ENCODE peak calls at places on chromosomes 12 and 14, in eight cellular contexts. One of them, this sample, is unnamed.
A peak's percentile ranks its signal among the peaks of the same experiment; 100 is the strongest.

GRCh38 chr12:6376079-6376941 is 947 bp upstream of the SCNN1A start:
- DNase-seq in GM23338: peak; percentile 88
- DNase-seq in PC-3: no peak
- DNase-seq in MM.1S: no peak
- DNase-seq in HCT116: no peak
- DNase-seq in hepatocyte: peak; percentile 75
- DNase-seq in neural progenitor cell: peak; percentile 87
- DNase-seq in SK-N-SH: peak; percentile 55
- DNase-seq in this sample: peak; percentile 85

GRCh38 chr14:21647380-21647779 is 6.3 kb upstream of the OR4E2 start:
- DNase-seq in neural progenitor cell: no peak
- DNase-seq in PC-3: no peak
- DNase-seq in HCT116: no peak
- DNase-seq in hepatocyte: no peak
- DNase-seq in MM.1S: no peak
- DNase-seq in SK-N-SH: no peak
- DNase-seq in GM23338: no peak
- DNase-seq in this sample: peak; percentile 2

GRCh38 chr12:93361159-93361919 is 16.4 kb upstream of the NUDT4 start:
- DNase-seq in SK-N-SH: no peak
- DNase-seq in hepatocyte: no peak
- DNase-seq in neural progenitor cell: no peak
- DNase-seq in PC-3: no peak
- DNase-seq in GM23338: peak; percentile 8
- DNase-seq in MM.1S: peak; percentile 32
- DNase-seq in HCT116: no peak
- DNase-seq in this sample: peak; percentile 89

GRCh38 chr14:102594514-102595175 is 2.2 kb downstream of the RCOR1 start:
- DNase-seq in HCT116: peak; percentile 63
- DNase-seq in SK-N-SH: peak; percentile 75
- DNase-seq in PC-3: peak; percentile 79
- DNase-seq in MM.1S: peak; percentile 68
- DNase-seq in neural progenitor cell: peak; percentile 65
- DNase-seq in hepatocyte: peak; percentile 80
- DNase-seq in GM23338: peak; percentile 85
- DNase-seq in this sample: peak; percentile 83

GRCh38 chr12:14567311-14568195 is at the start of gene PLBD1:
- DNase-seq in SK-N-SH: peak; percentile 57
- DNase-seq in MM.1S: no peak
- DNase-seq in hepatocyte: peak; percentile 67
- DNase-seq in HCT116: no peak
- DNase-seq in PC-3: peak; percentile 44
- DNase-seq in neural progenitor cell: peak; percentile 73
- DNase-seq in GM23338: peak; percentile 88
- DNase-seq in this sample: peak; percentile 50

GRCh38 chr12:6551496-6552139 is 4.2 kb downstream of the IFFO1 start:
- DNase-seq in MM.1S: no peak
- DNase-seq in neural progenitor cell: no peak
- DNase-seq in hepatocyte: no peak
- DNase-seq in GM23338: no peak
- DNase-seq in HCT116: no peak
- DNase-seq in SK-N-SH: no peak
- DNase-seq in PC-3: no peak
- DNase-seq in this sample: peak; percentile 95

GRCh38 chr12:121388421-121388981 is 11.4 kb upstream of the RNF34 start:
- DNase-seq in GM23338: no peak
- DNase-seq in HCT116: no peak
- DNase-seq in SK-N-SH: no peak
- DNase-seq in PC-3: peak; percentile 79
- DNase-seq in hepatocyte: no peak
- DNase-seq in neural progenitor cell: no peak
- DNase-seq in MM.1S: no peak
- DNase-seq in this sample: peak; percentile 82

GRCh38 chr14:99234366-99234765 is 37.6 kb downstream of the BCL11B start:
- DNase-seq in PC-3: no peak
- DNase-seq in MM.1S: no peak
- DNase-seq in GM23338: no peak
- DNase-seq in neural progenitor cell: no peak
- DNase-seq in HCT116: no peak
- DNase-seq in SK-N-SH: no peak
- DNase-seq in hepatocyte: no peak
- DNase-seq in this sample: no peak

GRCh38 chr12:74021937-74022336 is 515.7 kb upstream of the ATXN7L3B start:
- DNase-seq in SK-N-SH: peak; percentile 36
- DNase-seq in HCT116: peak; percentile 68
- DNase-seq in GM23338: peak; percentile 91
- DNase-seq in neural progenitor cell: peak; percentile 92
- DNase-seq in MM.1S: peak; percentile 65
- DNase-seq in hepatocyte: peak; percentile 80
- DNase-seq in PC-3: peak; percentile 84
- DNase-seq in this sample: peak; percentile 28

GRCh38 chr14:64563696-64564095 is 13.9 kb downstream of the PPP1R36 start:
- DNase-seq in PC-3: no peak
- DNase-seq in HCT116: no peak
- DNase-seq in MM.1S: no peak
- DNase-seq in hepatocyte: no peak
- DNase-seq in GM23338: no peak
- DNase-seq in SK-N-SH: no peak
- DNase-seq in neural progenitor cell: no peak
- DNase-seq in this sample: no peak

GRCh38 chr12:130526813-130527212 is 189.1 kb downstream of the PIWIL1 start:
- DNase-seq in HCT116: no peak
- DNase-seq in neural progenitor cell: peak; percentile 82
- DNase-seq in hepatocyte: peak; percentile 64
- DNase-seq in SK-N-SH: no peak
- DNase-seq in GM23338: peak; percentile 59
- DNase-seq in MM.1S: no peak
- DNase-seq in PC-3: peak; percentile 1
- DNase-seq in this sample: peak; percentile 8

GRCh38 chr12:114701553-114701952 is 17.6 kb upstream of the TBX3 start:
- DNase-seq in hepatocyte: no peak
- DNase-seq in MM.1S: no peak
- DNase-seq in PC-3: no peak
- DNase-seq in HCT116: no peak
- DNase-seq in neural progenitor cell: no peak
- DNase-seq in GM23338: no peak
- DNase-seq in SK-N-SH: no peak
- DNase-seq in this sample: no peak
- H3K27me3 ChIP-seq in hepatocyte: peaks cover 26% of the 10 kb centered on the region
- H3K27me3 ChIP-seq in MM.1S: no peaks in the 10 kb centered on the region
- H3K27me3 ChIP-seq in PC-3: no peaks in the 10 kb centered on the region
- H3K27me3 ChIP-seq in HCT116: peaks cover 25% of the 10 kb centered on the region
- H3K27me3 ChIP-seq in neural progenitor cell: peaks cover 100% of the 10 kb centered on the region
- H3K27me3 ChIP-seq in GM23338: peaks cover 99% of the 10 kb centered on the region
- H3K27me3 ChIP-seq in SK-N-SH: no peaks in the 10 kb centered on the region
- H3K27me3 ChIP-seq in this sample: peaks cover 7% of the 10 kb centered on the region

GRCh38 chr14:93675651-93676050 is 112.6 kb downstream of the PRIMA1 start:
- DNase-seq in HCT116: no peak
- DNase-seq in SK-N-SH: no peak
- DNase-seq in GM23338: no peak
- DNase-seq in neural progenitor cell: no peak
- DNase-seq in hepatocyte: no peak
- DNase-seq in PC-3: no peak
- DNase-seq in MM.1S: no peak
- DNase-seq in this sample: no peak
- TF ChIP-seq EZH2phosphoT487 in HCT116: no peak
- TF ChIP-seq EZH2phosphoT487 in SK-N-SH: no peak
- TF ChIP-seq EZH2phosphoT487 in GM23338: no peak
- TF ChIP-seq EZH2phosphoT487 in neural progenitor cell: no peak
- TF ChIP-seq EZH2phosphoT487 in hepatocyte: no peak
- TF ChIP-seq EZH2phosphoT487 in PC-3: no peak
- TF ChIP-seq EZH2phosphoT487 in MM.1S: no peak
- TF ChIP-seq EZH2phosphoT487 in this sample: no peak

GRCh38 chr12:56110571-56110970 is 5.9 kb upstream of the RPL41 start:
- DNase-seq in hepatocyte: no peak
- DNase-seq in neural progenitor cell: no peak
- DNase-seq in GM23338: no peak
- DNase-seq in MM.1S: no peak
- DNase-seq in HCT116: no peak
- DNase-seq in PC-3: no peak
- DNase-seq in SK-N-SH: no peak
- DNase-seq in this sample: no peak

GRCh38 chr12:56104815-56105476 is 587 bp downstream of the PA2G4 start:
- DNase-seq in SK-N-SH: peak; percentile 57
- DNase-seq in PC-3: peak; percentile 13
- DNase-seq in GM23338: peak; percentile 39
- DNase-seq in hepatocyte: peak; percentile 46
- DNase-seq in HCT116: no peak
- DNase-seq in MM.1S: peak; percentile 19
- DNase-seq in neural progenitor cell: no peak
- DNase-seq in this sample: peak; percentile 58

GRCh38 chr12:56104109-56104814 is at the start of gene PA2G4:
- DNase-seq in HCT116: peak; percentile 98
- DNase-seq in SK-N-SH: peak; percentile 95
- DNase-seq in PC-3: peak; percentile 100
- DNase-seq in hepatocyte: peak; percentile 99
- DNase-seq in neural progenitor cell: peak; percentile 100
- DNase-seq in MM.1S: peak; percentile 99
- DNase-seq in GM23338: peak; percentile 99
- DNase-seq in this sample: peak; percentile 100

GRCh38 chr12:56105503-56105902 is 1.1 kb downstream of the PA2G4 start:
- DNase-seq in GM23338: no peak
- DNase-seq in SK-N-SH: no peak
- DNase-seq in MM.1S: no peak
- DNase-seq in neural progenitor cell: no peak
- DNase-seq in hepatocyte: no peak
- DNase-seq in PC-3: no peak
- DNase-seq in HCT116: no peak
- DNase-seq in this sample: no peak

DNA sequence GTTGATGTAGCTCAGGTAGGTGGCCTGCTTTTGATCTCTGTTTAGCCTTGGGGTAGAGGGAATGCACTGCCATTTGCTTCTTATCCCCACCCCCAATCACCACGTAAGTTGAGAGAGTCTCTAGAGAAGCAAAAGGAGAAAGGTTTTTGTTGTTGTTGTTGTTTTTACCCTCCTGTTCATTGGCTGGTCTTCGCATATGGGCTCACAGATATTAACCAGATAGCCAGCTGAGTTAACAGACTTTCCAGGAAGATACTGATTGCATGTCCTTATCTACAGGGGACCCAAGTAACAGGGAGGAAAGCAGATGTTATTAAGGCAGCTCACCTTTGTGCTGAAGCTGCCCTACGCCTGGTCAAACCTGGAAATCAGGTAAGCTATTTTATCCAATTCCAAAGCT is 2.9 kb downstream of the PA2G4 start:
- DNase-seq in HCT116: no peak
- DNase-seq in MM.1S: no peak
- DNase-seq in SK-N-SH: no peak
- DNase-seq in GM23338: no peak
- DNase-seq in PC-3: no peak
- DNase-seq in neural progenitor cell: no peak
- DNase-seq in hepatocyte: no peak
- DNase-seq in this sample: no peak
- H3K4me2 ChIP-seq in HCT116: peak overlapping the region; percentile 93
- H3K4me2 ChIP-seq in MM.1S: no peak overlapping the region
- H3K4me2 ChIP-seq in SK-N-SH: no peak overlapping the region
- H3K4me2 ChIP-seq in GM23338: no peak overlapping the region
- H3K4me2 ChIP-seq in PC-3: peak overlapping the region; percentile 98
- H3K4me2 ChIP-seq in neural progenitor cell: no peak overlapping the region
- H3K4me2 ChIP-seq in hepatocyte: no peak overlapping the region
- H3K4me2 ChIP-seq in this sample: no peak overlapping the region

GRCh38 chr14:60721331-60722162 is 2.6 kb downstream of the SIX4 start:
- DNase-seq in SK-N-SH: peak; percentile 77
- DNase-seq in HCT116: peak; percentile 54
- DNase-seq in neural progenitor cell: peak; percentile 82
- DNase-seq in hepatocyte: peak; percentile 68
- DNase-seq in GM23338: peak; percentile 89
- DNase-seq in MM.1S: no peak
- DNase-seq in PC-3: peak; percentile 85
- DNase-seq in this sample: peak; percentile 71
- H3K27me3 ChIP-seq in SK-N-SH: no peaks in the 10 kb centered on the region
- H3K27me3 ChIP-seq in HCT116: no peaks in the 10 kb centered on the region
- H3K27me3 ChIP-seq in neural progenitor cell: no peaks in the 10 kb centered on the region
- H3K27me3 ChIP-seq in hepatocyte: peaks cover 11% of the 10 kb centered on the region
- H3K27me3 ChIP-seq in GM23338: peaks cover 6% of the 10 kb centered on the region
- H3K27me3 ChIP-seq in MM.1S: no peaks in the 10 kb centered on the region
- H3K27me3 ChIP-seq in PC-3: no peaks in the 10 kb centered on the region
- H3K27me3 ChIP-seq in this sample: no peaks in the 10 kb centered on the region

DNA sequence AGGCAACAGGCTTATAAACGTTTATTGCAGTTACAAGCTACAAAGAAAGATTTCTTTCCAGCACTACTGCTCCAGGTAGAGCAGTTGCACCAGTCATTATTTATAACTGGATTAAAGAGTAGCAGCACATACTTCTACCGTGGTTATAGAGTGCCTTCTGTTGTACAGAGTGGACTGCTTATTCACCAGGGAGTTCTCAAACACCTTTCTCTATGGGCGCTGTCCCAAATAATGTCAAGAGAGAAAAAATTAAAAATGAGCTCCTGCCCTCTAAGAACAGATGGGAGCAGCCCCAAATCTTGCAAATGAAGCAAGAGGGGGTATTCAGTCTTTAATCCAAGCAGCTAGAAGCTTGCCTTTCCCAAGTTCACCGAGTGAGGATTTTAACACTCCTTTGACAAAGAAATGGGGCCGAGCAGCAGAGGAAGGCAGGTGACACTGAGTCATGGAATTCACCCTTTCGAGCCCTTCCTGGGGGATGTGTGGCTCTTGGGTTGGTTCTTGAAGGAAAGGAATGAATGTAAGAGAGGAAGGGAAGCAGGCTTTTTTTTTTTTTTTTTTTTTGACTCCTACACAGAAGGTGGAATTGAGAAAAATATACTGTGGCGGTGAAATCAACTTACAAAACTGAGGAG is 181.2 kb downstream of the PRKCH start:
- DNase-seq in GM23338: peak; percentile 64
- DNase-seq in SK-N-SH: no peak
- DNase-seq in HCT116: no peak
- DNase-seq in PC-3: no peak
- DNase-seq in hepatocyte: no peak
- DNase-seq in MM.1S: no peak
- DNase-seq in neural progenitor cell: no peak
- DNase-seq in this sample: no peak
- TF ChIP-seq EZH2phosphoT487 in GM23338: no peak
- TF ChIP-seq EZH2phosphoT487 in SK-N-SH: no peak
- TF ChIP-seq EZH2phosphoT487 in HCT116: no peak
- TF ChIP-seq EZH2phosphoT487 in PC-3: no peak
- TF ChIP-seq EZH2phosphoT487 in hepatocyte: no peak
- TF ChIP-seq EZH2phosphoT487 in MM.1S: no peak
- TF ChIP-seq EZH2phosphoT487 in neural progenitor cell: no peak
- TF ChIP-seq EZH2phosphoT487 in this sample: no peak

This sample was measured in GM23248.